ENCODE peak calls at places on chromosomes 11 and 22, in seven cellular contexts. M, N, O, T, E, Q and K are unnamed samples. For H3K4me1, the result is how much of the 10 kb centered on the place peaks cover.

GRCh38 chr22:37167981-37168647 is 18.4 kb upstream of the IL2RB start:
- DNase-seq in M (no peak), O (no peak), E (no peak), Q (no peak), T (no peak), N (no peak), K (peak)

GRCh38 chr11:113281052-113281725 is 33.2 kb upstream of the TTC12 start:
- DNase-seq in T (no peak), Q (no peak), E (no peak), M (no peak), O (no peak), N (no peak), K (no peak)

GRCh38 chr22:31945971-31946680 is 1.8 kb downstream of the YWHAH start:
- DNase-seq in Q (no peak), E (no peak), M (no peak), N (no peak), T (no peak), O (no peak), K (no peak)

GRCh38 chr11:30128269-30128932 is 102.4 kb upstream of the FSHB start:
- DNase-seq in N (no peak), M (peak), E (peak), O (peak), Q (no peak), T (no peak), K (no peak)

GRCh38 chr11:27018902-27019544 is 21.6 kb upstream of the BBOX1 start:
- DNase-seq in Q (no peak), M (no peak), T (no peak), N (no peak), E (no peak), O (peak), K (no peak)

GRCh38 chr11:44968510-44968909 is 17.8 kb upstream of the TP53I11 start:
- DNase-seq in O (peak), T (no peak), Q (no peak), N (no peak), E (no peak), M (no peak), K (no peak)

GRCh38 chr11:122209619-122210377 is 93.8 kb upstream of the BLID start:
- DNase-seq in E (no peak), M (peak), N (peak), O (peak), Q (peak), T (peak), K (peak)

GRCh38 chr11:113628912-113629311 is 77.2 kb downstream of the TMPRSS5 start:
- DNase-seq in O (no peak), Q (no peak), M (no peak), E (no peak), N (peak), T (no peak), K (no peak)

GRCh38 chr11:125141686-125142535 is 22.6 kb upstream of the PKNOX2 start:
- DNase-seq in O (peak), T (no peak), E (peak), M (peak), N (peak), Q (peak), K (peak)

GRCh38 chr22:39287076-39287743 is 32.2 kb downstream of the RPL3 start:
- DNase-seq in N (no peak), O (no peak), Q (no peak), E (no peak), M (no peak), T (no peak), K (no peak)

GRCh38 chr11:63802637-63803414 is 10.4 kb upstream of the SPINDOC start:
- DNase-seq in N (no peak), Q (no peak), O (peak), M (no peak), T (peak), E (peak), K (no peak)

GRCh38 chr22:17145021-17145680 is 13.9 kb downstream of the HDHD5 start:
- DNase-seq in Q (no peak), M (no peak), T (no peak), E (no peak), O (no peak), N (no peak), K (no peak)

GRCh38 chr11:28581286-28582242 is 473.4 kb downstream of the METTL15 start:
- DNase-seq in N (no peak), Q (no peak), O (peak), M (no peak), E (peak), T (no peak), K (no peak)

GRCh38 chr11:28049338-28050216 is 58.4 kb downstream of the KIF18A start:
- DNase-seq in T (no peak), N (no peak), M (no peak), Q (no peak), E (peak), O (peak), K (no peak)

GRCh38 chr11:62806611-62807121 is 1.4 kb upstream of the NXF1 start:
- DNase-seq in Q (no peak), M (peak), E (no peak), T (no peak), O (no peak), N (no peak), K (no peak)

GRCh38 chr11:104484784-104485554 is 321.0 kb upstream of the PDGFD start:
- DNase-seq in O (no peak), M (no peak), T (no peak), E (no peak), Q (no peak), N (peak), K (no peak)

GRCh38 chr11:119011476-119011875 is 6.7 kb downstream of the RPS25 start:
- DNase-seq in Q (no peak), N (no peak), E (no peak), M (no peak), T (no peak), O (no peak), K (no peak)

GRCh38 chr11:75245356-75246005 is 4.9 kb downstream of the TPBGL start:
- DNase-seq in Q (no peak), T (no peak), O (no peak), M (no peak), E (peak), N (peak), K (no peak)

GRCh38 chr11:72700026-72700610 is 25.9 kb upstream of the PDE2A start:
- DNase-seq in N (no peak), M (no peak), T (no peak), Q (no peak), O (no peak), E (peak), K (no peak)

DNA sequence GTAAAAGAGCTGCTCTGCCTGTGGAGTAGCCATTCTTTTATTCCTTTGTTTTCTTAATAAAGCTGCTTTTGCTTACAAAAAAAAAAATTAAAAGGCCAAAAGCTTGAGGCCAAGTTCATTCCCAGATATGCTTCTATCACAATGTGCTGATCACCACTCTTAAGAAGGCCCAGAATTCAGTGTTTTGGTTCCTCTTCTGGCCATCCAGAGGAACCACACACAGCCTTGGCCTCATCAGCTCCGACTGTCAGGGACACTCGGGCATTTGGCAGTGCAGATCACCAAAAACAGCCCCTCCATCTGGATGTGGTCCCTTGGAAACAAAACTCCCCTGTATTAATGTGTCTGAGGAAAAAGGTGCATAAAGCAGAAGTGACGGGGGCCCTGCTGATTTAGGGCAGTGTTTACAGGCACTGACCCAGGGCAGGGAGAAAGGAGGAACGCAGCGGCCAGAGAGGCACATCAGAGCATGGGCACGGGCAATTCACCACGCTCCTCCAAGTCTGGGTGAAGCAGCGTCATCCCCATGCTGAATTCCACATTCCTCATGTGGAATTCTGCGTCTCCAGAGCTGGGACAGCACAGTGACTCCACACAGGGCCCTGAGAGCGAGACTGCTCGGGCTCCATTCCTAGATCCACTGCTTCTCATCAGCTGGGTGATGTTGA is 17.7 kb downstream of the POLDIP3 start:
- DNase-seq in O (no peak), M (no peak), E (no peak), N (no peak), Q (no peak), T (no peak), K (no peak)
- H3K27ac ChIP-seq in O (no peak), M (peak), E (no peak), N (no peak), Q (peak), T (no peak), K (peak)

GRCh38 chr11:57567512-57568329 is at the start of gene UBE2L6:
- DNase-seq in O (peak), Q (peak), E (no peak), T (peak), M (peak), N (peak), K (peak)

GRCh38 chr11:57566564-57567209 is 785 bp downstream of the UBE2L6 start:
- DNase-seq in O (no peak), N (no peak), E (no peak), Q (no peak), T (no peak), M (no peak), K (no peak)

GRCh38 chr11:57567210-57567511 is 311 bp downstream of the UBE2L6 start:
- DNase-seq in M (peak), O (peak), T (peak), E (peak), N (no peak), Q (no peak), K (no peak)

GRCh38 chr11:57566035-57566504 is 1.4 kb downstream of the UBE2L6 start:
- DNase-seq in N (no peak), M (peak), T (peak), E (peak), O (no peak), Q (no peak), K (no peak)

DNA sequence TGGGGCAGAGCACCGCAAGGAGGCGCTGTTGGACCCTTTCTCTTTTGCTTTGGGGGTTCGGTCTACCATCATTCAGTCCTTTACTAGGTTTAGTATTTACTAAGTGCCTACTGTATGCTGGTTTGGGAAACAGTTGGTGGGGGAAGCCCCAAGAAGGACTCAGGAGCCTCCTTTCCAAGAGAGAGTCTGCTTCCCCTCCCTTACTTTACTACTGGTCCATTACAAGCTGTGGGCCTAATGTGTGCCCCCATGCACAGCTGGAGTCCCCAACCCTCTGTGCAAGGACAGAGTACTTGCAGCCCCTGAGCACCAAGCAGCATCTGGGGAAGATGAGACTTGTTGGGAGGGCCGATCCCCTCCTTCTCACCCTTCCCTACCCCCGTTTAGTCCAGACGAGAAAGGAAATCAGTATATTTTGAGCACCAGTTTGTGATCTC is 876 bp upstream of the UBE2L6 start:
- DNase-seq in O (peak), M (peak), Q (peak), N (no peak), E (peak), T (peak), K (no peak)
- H3K4me1 ChIP-seq in O (under half), M (under half), Q (under half), N (under half), E (under half), T (under half), K (under half)

DNA sequence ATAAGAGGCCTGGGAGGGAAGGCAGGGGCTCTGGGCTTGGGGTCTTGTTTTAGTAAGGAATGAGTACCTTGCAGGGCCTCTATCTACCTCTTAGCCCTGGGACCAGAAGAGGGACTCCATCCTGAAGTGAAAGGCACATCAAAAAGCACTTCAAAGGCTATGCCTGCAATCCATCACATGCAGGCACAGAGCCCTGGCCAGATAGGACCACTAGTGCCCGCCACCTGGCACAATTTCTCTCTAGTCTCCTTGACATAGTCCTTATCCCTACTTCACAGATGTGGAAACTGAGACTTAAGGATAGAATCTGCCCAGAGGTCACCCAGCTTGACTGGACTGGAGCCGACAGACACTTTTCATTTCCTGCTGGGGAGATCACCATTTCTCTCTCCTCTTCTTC is 35.5 kb downstream of the DKK3 start:
- DNase-seq in E (no peak), M (peak), Q (no peak), T (no peak), N (no peak), O (no peak), K (peak)
- H3K27ac ChIP-seq in E (no peak), M (peak), Q (peak), T (peak), N (no peak), O (no peak), K (peak)

DNA sequence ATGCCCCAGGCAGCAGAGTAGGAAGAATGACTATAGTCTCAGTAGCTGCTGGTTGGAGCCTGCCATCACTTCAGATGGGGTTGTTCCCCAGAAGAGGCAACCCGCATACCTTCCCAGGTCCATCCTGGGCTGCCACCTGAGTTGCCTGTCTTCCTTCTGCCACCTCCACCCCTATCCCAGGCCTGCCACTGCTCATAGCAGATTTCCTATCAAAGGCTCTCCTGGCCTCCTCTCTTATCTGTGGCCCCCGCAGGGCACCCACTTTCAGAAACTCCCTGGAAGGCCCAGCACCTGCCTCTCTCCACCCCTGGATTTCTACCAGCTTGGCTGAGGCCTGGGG is 648 bp upstream of the NR1H3 start:
- DNase-seq in T (no peak), O (no peak), N (no peak), Q (no peak), M (no peak), E (no peak), K (no peak)
- H3K4me1 ChIP-seq in T (under half), O (under half), N (under half), Q (under half), M (under half), E (under half), K (under half)

GRCh38 chr22:40728731-40729189 is 49.5 kb downstream of the MCHR1 start:
- DNase-seq in E (no peak), O (peak), N (no peak), T (no peak), M (no peak), Q (no peak), K (peak)

GRCh38 chr22:40729284-40729683 is 50.0 kb downstream of the MCHR1 start:
- DNase-seq in N (no peak), M (no peak), T (no peak), Q (no peak), E (no peak), O (no peak), K (no peak)

GRCh38 chr22:40733919-40734318 is 54.6 kb downstream of the MCHR1 start:
- DNase-seq in O (no peak), M (no peak), E (no peak), Q (no peak), N (no peak), T (no peak), K (no peak)

GRCh38 chr22:40727607-40728325 is 48.5 kb downstream of the MCHR1 start:
- DNase-seq in E (no peak), T (no peak), O (peak), M (no peak), Q (no peak), N (no peak), K (no peak)

GRCh38 chr22:40732996-40733292 is 53.7 kb downstream of the MCHR1 start:
- DNase-seq in O (no peak), Q (no peak), N (no peak), T (no peak), E (no peak), M (no peak), K (no peak)
- H3K27ac ChIP-seq in O (no peak), Q (no peak), N (no peak), T (peak), E (peak), M (no peak), K (no peak)

GRCh38 chr22:41875531-41876242 is 39.2 kb downstream of the SHISA8 start:
- DNase-seq in N (no peak), O (no peak), M (no peak), Q (no peak), T (no peak), E (no peak), K (no peak)
- H3K4me1 ChIP-seq in N (under half), O (under half), M (under half), Q (under half), T (under half), E (under half), K (under half)